ENCODE peak calls at places on chromosome 4, in five cellular contexts. One of them, this sample, is unnamed.

GRCh38 chr4:71009796-71010588 is 16.5 kb downstream of the DCK start:
- DNase-seq in C1 segment of cervical spinal cord: no peak
- DNase-seq in osteocyte: no peak
- DNase-seq in HFFc6: no peak
- DNase-seq in Caco-2: peak
- DNase-seq in this sample: peak

GRCh38 chr4:173991814-173992213 is 291.7 kb downstream of the FBXO8 start:
- DNase-seq in C1 segment of cervical spinal cord: no peak
- DNase-seq in osteocyte: no peak
- DNase-seq in Caco-2: no peak
- DNase-seq in HFFc6: no peak
- DNase-seq in this sample: no peak

GRCh38 chr4:111198426-111198825 is 575.5 kb upstream of the PITX2 start:
- DNase-seq in Caco-2: no peak
- DNase-seq in osteocyte: no peak
- DNase-seq in HFFc6: peak
- DNase-seq in C1 segment of cervical spinal cord: no peak
- DNase-seq in this sample: no peak

GRCh38 chr4:21470531-21470930 is 478.0 kb downstream of the KCNIP4 start:
- DNase-seq in Caco-2: no peak
- DNase-seq in HFFc6: peak
- DNase-seq in C1 segment of cervical spinal cord: no peak
- DNase-seq in osteocyte: no peak
- DNase-seq in this sample: no peak

GRCh38 chr4:119317996-119318395 is 3.9 kb downstream of the FABP2 start:
- DNase-seq in Caco-2: no peak
- DNase-seq in osteocyte: no peak
- DNase-seq in HFFc6: no peak
- DNase-seq in C1 segment of cervical spinal cord: no peak
- DNase-seq in this sample: no peak

GRCh38 chr4:111074523-111075114 is 451.7 kb upstream of the PITX2 start:
- DNase-seq in HFFc6: no peak
- DNase-seq in Caco-2: no peak
- DNase-seq in osteocyte: no peak
- DNase-seq in C1 segment of cervical spinal cord: no peak
- DNase-seq in this sample: no peak

GRCh38 chr4:111433436-111433835 is 711.8 kb upstream of the FAM241A start:
- DNase-seq in osteocyte: no peak
- DNase-seq in Caco-2: no peak
- DNase-seq in C1 segment of cervical spinal cord: no peak
- DNase-seq in HFFc6: no peak
- DNase-seq in this sample: no peak

GRCh38 chr4:70936200-70936787 is 34.1 kb downstream of the MOB1B start:
- DNase-seq in HFFc6: no peak
- DNase-seq in C1 segment of cervical spinal cord: no peak
- DNase-seq in Caco-2: no peak
- DNase-seq in osteocyte: no peak
- DNase-seq in this sample: no peak

GRCh38 chr4:37988670-37989069 is 28.5 kb downstream of the PTTG2 start:
- DNase-seq in osteocyte: no peak
- DNase-seq in HFFc6: no peak
- DNase-seq in C1 segment of cervical spinal cord: no peak
- DNase-seq in Caco-2: peak
- DNase-seq in this sample: no peak

GRCh38 chr4:154032914-154033313 is 244.0 kb upstream of the SFRP2 start:
- DNase-seq in HFFc6: no peak
- DNase-seq in osteocyte: no peak
- DNase-seq in Caco-2: no peak
- DNase-seq in C1 segment of cervical spinal cord: no peak
- DNase-seq in this sample: no peak

GRCh38 chr4:158079661-158080060 is 93.2 kb downstream of the GASK1B start:
- DNase-seq in Caco-2: no peak
- DNase-seq in HFFc6: no peak
- DNase-seq in osteocyte: no peak
- DNase-seq in C1 segment of cervical spinal cord: no peak
- DNase-seq in this sample: no peak

GRCh38 chr4:188428935-188429334 is 289.7 kb downstream of the TRIML1 start:
- DNase-seq in HFFc6: no peak
- DNase-seq in Caco-2: peak
- DNase-seq in osteocyte: no peak
- DNase-seq in C1 segment of cervical spinal cord: no peak
- DNase-seq in this sample: no peak

GRCh38 chr4:81565137-81565870 is 93.6 kb upstream of the RASGEF1B start:
- DNase-seq in HFFc6: no peak
- DNase-seq in C1 segment of cervical spinal cord: peak
- DNase-seq in osteocyte: no peak
- DNase-seq in Caco-2: peak
- DNase-seq in this sample: no peak